ENCODE peak calls at places on chromosomes 13 and 19, in nine cellular contexts. U is tibial nerve, I is fibroblast of the aortic adventitia, K is thoracic aorta, Y is A673, Z is neural progenitor cell, X is BE2C, D is pancreas, G is body of pancreas. L is an unnamed sample.

GRCh38 chr13:80716610-80717081 is 375.7 kb upstream of the SPRY2 start:
- DNase-seq in U (no peak), I (no peak), K (no peak), Y (peak), Z (no peak), X (peak), D (peak), G (no peak), L (no peak)

GRCh38 chr13:85379433-85379832 is 419.8 kb downstream of the SLITRK6 start:
- DNase-seq in U (no peak), I (no peak), K (no peak), Y (no peak), Z (no peak), X (no peak), D (no peak), G (no peak), L (no peak)

GRCh38 chr19:8558325-8558724 is 18.9 kb downstream of the MYO1F start:
- DNase-seq in U (no peak), I (no peak), K (no peak), Y (no peak), Z (no peak), X (no peak), D (no peak), G (no peak), L (no peak)

GRCh38 chr13:27347373-27347772 is 76.7 kb downstream of the RASL11A start:
- DNase-seq in U (no peak), I (no peak), K (no peak), Y (no peak), Z (no peak), X (no peak), D (no peak), G (no peak), L (no peak)

GRCh38 chr19:42032428-42032827 is 37.6 kb downstream of the GRIK5 start:
- DNase-seq in U (no peak), I (peak), K (no peak), Y (peak), Z (no peak), X (no peak), D (no peak), G (no peak), L (no peak)

GRCh38 chr19:39448271-39448670 is 2.9 kb downstream of the SUPT5H start:
- DNase-seq in U (no peak), I (no peak), K (no peak), Y (no peak), Z (no peak), X (no peak), D (no peak), G (no peak), L (peak)

GRCh38 chr13:105997436-105998232 is 537.8 kb downstream of the EFNB2 start:
- DNase-seq in U (no peak), I (no peak), K (no peak), Y (peak), Z (no peak), X (no peak), D (no peak), G (no peak), L (peak)

GRCh38 chr13:113904411-113904810 is 40.5 kb upstream of the GAS6 start:
- DNase-seq in U (no peak), I (peak), K (no peak), Y (peak), Z (peak), X (peak), D (peak), G (peak), L (peak)

GRCh38 chr13:20461860-20462532 is 63.7 kb downstream of the CRYL1 start:
- DNase-seq in U (no peak), I (no peak), K (no peak), Y (peak), Z (no peak), X (no peak), D (no peak), G (no peak), L (no peak)

GRCh38 chr19:19207637-19208582 is 3.8 kb upstream of the NCAN start:
- DNase-seq in U (no peak), I (no peak), K (no peak), Y (no peak), Z (no peak), X (no peak), D (no peak), G (no peak), L (no peak)

GRCh38 chr13:30864352-30865130 is 41.5 kb upstream of the MEDAG start:
- DNase-seq in U (no peak), I (peak), K (no peak), Y (no peak), Z (peak), X (no peak), D (no peak), G (no peak), L (peak)

DNA sequence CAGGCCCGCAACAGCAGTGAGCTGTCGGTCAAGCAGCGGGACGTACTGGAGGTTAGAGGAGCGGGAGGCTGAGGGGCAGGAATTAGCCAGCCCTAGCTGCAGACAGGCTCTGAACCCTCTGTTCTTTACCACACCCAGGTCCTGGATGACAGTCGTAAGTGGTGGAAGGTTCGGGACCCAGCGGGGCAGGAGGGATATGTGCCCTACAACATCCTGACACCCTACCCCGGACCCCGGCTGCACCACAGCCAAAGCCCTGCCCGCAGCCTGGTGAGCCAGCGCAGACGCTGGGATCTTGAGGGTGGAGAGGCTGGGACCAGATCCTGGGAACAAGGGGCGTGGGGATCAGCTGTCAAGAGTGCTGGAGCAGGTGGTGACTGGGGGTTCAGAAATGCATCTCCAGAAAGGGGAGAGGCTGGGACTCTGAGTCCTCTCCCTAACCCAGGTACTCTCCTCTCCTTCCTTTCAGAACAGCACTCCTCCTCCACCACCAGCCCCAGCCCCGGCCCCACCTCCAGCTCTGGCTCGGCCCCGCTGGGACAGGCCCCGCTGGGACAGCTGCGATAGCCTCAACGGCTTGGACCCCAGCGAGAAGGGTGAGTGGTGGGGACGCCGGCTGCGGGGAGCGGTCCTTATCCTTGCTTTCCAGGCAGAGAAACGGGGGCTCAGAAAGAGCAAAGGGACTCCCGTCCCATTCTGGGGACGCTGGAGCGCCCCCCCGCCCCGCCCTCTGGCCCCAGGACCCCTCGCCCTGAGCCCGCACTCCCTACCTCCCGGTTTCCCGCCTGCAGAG is 10.4 kb downstream of the EPS8L1 start:
- DNase-seq in U (no peak), I (no peak), K (no peak), Y (no peak), Z (peak), X (no peak), D (no peak), G (no peak), L (no peak)
- H3K4me3 ChIP-seq in U (peak), I (peak), K (peak), Y (peak), Z (peak), X (peak), D (no peak), G (no peak), L (peak)

GRCh38 chr13:48731957-48732569 is 78.3 kb downstream of the CYSLTR2 start:
- DNase-seq in U (no peak), I (no peak), K (no peak), Y (peak), Z (peak), X (peak), D (peak), G (peak), L (no peak)
- TF ChIP-seq CTCF in U (peak), I (peak), K (no peak), Y (peak), Z (peak), X (peak), D (peak), G (peak), L (peak)

GRCh38 chr13:99431927-99432636 is 69.2 kb upstream of the TM9SF2 start:
- DNase-seq in U (no peak), I (peak), K (no peak), Y (no peak), Z (no peak), X (no peak), D (no peak), G (no peak), L (no peak)
- H3K4me3 ChIP-seq in U (no peak), I (no peak), K (peak), Y (no peak), Z (peak), X (no peak), D (no peak), G (no peak), L (no peak)

DNA sequence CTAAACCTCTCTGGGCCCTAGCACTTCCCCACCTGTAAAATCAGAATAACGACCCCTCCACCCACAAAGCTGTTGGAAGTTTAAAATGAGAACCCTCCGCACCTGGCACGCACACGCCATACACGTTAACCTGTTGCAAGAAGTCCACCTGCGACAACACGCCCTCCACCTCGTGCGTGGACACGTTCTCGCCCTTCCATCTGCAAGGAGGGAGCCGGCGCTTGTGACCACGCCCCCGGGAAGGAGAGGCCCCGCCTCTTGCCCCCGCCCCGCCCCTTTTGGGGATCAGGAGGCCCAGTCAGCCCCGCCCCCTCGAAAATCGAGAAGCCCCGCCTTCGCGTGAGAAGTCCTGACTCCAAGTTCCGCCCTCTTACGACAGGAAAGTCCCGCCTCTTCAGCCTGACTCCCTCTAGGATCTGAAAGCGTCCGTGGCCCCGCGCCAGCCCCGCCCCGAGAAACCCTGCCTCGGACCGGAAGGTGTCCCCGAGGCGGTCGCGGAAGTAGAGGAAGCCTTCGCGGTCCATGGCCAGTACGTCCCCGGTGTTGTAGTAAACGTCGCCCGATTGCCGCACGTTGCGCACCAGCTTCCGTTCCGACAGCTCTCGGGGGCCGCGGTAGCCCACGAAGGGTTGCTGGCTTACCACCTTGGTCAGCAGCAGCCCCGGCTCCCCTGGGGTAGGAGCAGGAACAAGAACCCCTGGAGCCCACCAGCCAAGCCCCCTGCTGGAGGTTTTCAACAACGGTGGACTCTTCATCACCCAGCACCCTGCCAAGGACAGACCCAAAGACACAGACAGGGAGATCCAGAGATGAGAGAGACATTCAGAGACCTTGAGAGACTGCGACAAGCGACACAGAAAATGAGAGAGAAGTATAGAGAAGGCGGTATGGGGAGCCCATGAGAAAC is 12.5 kb downstream of the SLC27A5 start:
- DNase-seq in U (peak), I (peak), K (peak), Y (peak), Z (peak), X (peak), D (peak), G (peak), L (peak)
- TF ChIP-seq CTCF in U (peak), I (peak), K (peak), Y (peak), Z (peak), X (peak), D (no peak), G (peak), L (peak)

GRCh38 chr13:52161193-52161646 is 1.8 kb upstream of the NEK3 start:
- DNase-seq in U (no peak), I (no peak), K (no peak), Y (no peak), Z (no peak), X (no peak), D (no peak), G (no peak), L (no peak)

GRCh38 chr13:52156724-52157251 is 2.6 kb downstream of the NEK3 start:
- DNase-seq in U (no peak), I (peak), K (no peak), Y (peak), Z (no peak), X (no peak), D (no peak), G (no peak), L (no peak)

GRCh38 chr13:52158629-52159158 is 703 bp downstream of the NEK3 start:
- DNase-seq in U (no peak), I (peak), K (no peak), Y (peak), Z (no peak), X (no peak), D (peak), G (no peak), L (peak)

GRCh38 chr13:52160053-52160452 is 656 bp upstream of the NEK3 start:
- DNase-seq in U (no peak), I (no peak), K (no peak), Y (no peak), Z (no peak), X (no peak), D (no peak), G (no peak), L (no peak)

GRCh38 chr13:52159159-52159982 is at the start of gene NEK3:
- DNase-seq in U (peak), I (peak), K (peak), Y (peak), Z (peak), X (peak), D (peak), G (peak), L (peak)
- H3K4me3 ChIP-seq in U (peak), I (peak), K (peak), Y (peak), Z (peak), X (peak), D (peak), G (peak), L (peak)

GRCh38 chr19:13035820-13036365 is 40.6 kb downstream of the NFIX start:
- DNase-seq in U (no peak), I (no peak), K (no peak), Y (no peak), Z (no peak), X (no peak), D (no peak), G (no peak), L (no peak)

GRCh38 chr19:13032837-13033236 is 37.6 kb downstream of the NFIX start:
- DNase-seq in U (no peak), I (no peak), K (no peak), Y (no peak), Z (no peak), X (no peak), D (no peak), G (no peak), L (no peak)

GRCh38 chr19:13033244-13033643 is 38.0 kb downstream of the NFIX start:
- DNase-seq in U (no peak), I (no peak), K (no peak), Y (no peak), Z (no peak), X (no peak), D (no peak), G (no peak), L (no peak)

GRCh38 chr19:13034636-13035035 is 39.4 kb downstream of the NFIX start:
- DNase-seq in U (no peak), I (peak), K (no peak), Y (no peak), Z (no peak), X (no peak), D (no peak), G (no peak), L (no peak)

DNA sequence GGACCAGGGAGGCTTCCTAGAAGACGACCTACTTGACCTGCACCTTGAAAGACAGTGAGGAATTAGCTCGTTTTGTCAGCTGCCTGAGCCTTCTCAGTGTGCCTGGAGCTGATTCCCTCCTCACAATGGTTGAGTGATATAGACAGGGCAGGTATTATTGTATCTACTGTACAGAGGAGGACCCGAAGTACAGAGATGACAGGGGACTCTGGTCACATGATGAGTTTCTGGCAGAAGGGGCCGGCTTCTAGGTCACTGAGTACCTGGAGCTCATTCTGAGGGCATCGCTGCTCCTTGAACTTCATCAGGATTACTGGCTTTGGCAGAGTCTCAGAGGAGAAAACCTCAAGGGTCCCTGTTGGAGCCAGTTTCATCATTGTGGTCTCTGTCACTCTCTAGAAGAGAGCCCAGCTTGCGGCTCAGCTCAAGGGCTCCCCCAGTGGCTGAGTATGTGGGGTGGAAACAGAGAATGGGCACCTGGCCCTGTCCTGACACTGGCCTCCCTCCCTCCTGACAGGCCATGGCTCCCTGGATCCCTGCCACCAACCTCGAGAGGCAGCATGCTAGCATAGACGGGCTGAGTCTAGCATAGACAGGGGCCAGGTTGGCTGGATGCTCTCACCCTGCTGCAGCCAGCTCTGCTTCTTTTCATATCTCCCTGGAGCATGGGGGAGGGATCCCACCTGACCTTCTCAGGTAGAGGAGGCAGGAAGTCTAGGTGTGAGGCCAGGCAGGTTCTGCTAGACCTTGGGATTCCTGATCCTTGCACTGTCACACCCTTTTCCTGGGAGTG is 38.7 kb downstream of the NFIX start:
- DNase-seq in U (no peak), I (peak), K (no peak), Y (peak), Z (peak), X (peak), D (peak), G (peak), L (peak)
- TF ChIP-seq CTCF in U (peak), I (peak), K (peak), Y (peak), Z (peak), X (peak), D (peak), G (peak), L (peak)

DNA sequence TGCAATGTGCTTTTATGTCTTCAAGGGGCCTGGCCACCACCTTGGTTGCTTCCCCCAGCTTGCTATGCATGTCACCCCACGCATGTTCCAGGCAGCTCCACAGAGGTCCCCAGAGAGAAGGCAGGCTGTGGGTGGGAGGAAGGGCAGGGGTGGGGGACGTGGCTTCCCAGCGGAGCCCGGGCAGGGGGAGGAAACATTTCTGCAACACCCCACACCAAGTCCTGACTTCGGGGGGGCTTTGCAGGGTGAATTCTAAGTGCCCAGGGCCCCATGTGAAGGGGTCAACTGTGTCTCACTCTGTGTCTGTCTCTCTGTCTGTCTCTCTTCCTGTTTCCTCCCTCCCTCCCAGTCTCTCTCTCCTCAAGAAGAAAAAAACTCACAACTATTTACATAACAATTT is 39.6 kb downstream of the LTBP4 start:
- DNase-seq in U (no peak), I (peak), K (no peak), Y (no peak), Z (no peak), X (no peak), D (no peak), G (peak), L (no peak)
- H3K4me3 ChIP-seq in U (no peak), I (no peak), K (peak), Y (no peak), Z (no peak), X (no peak), D (no peak), G (no peak), L (no peak)

DNA sequence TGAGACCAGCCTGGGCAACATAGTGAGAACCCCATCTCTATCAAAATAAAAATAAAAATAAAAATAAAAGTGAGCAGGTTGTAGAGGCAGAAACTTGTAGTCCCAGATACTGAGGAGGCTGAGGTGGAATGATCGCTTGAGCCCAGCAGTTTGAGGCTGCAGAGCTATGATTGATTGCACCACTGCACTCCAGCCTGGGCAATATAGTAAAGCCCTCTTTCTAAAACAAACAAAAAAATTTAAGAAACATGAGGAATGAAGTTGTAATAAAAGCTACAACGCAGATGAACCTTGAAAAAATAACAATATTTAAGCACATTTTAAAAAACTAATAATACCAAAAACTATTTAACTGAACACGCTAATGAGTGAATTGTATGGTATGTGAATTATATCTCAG is 919.3 kb downstream of the UQCRFS1 start:
- DNase-seq in U (no peak), I (no peak), K (no peak), Y (no peak), Z (no peak), X (no peak), D (no peak), G (no peak), L (no peak)
- TF ChIP-seq CTCF in U (no peak), I (no peak), K (no peak), Y (no peak), Z (no peak), X (no peak), D (no peak), G (no peak), L (no peak)

L was measured in foreskin fibroblast.